ENCODE peak calls at places on chromosomes 4 and X, in eight cellular contexts. C is cardiac muscle cell; N is stimulated activated CD8-positive, alpha-beta memory T cell treated with anti-CD3 and anti-CD28 coated beads, Interleukin-2, amount 100 ng/mL, for 48 hours; M is occipital lobe; Q is hepatocyte; F is IMR-90; E is dermis blood vessel endothelial cell; J is HS-5. O is an unnamed sample.
A peak's percentile ranks its signal among the peaks of the same experiment; 100 is the strongest.

GRCh38 chrX:138638996-138639395 is 72.5 kb downstream of the FGF13 start:
- DNase-seq in F (no peak), E (no peak), Q (no peak), M (no peak), J (no peak), N (no peak), C (no peak), O (no peak)

GRCh38 chr4:7431696-7432530 is 2.8 kb downstream of the PSAPL1 start:
- DNase-seq in N (no peak), E (no peak), Q (peak; percentile 66), J (no peak), F (no peak), C (no peak), M (no peak), O (no peak)

GRCh38 chrX:134338527-134338926 is 101.5 kb downstream of the CCDC160 start:
- DNase-seq in E (no peak), F (no peak), Q (no peak), M (no peak), C (no peak), N (no peak), J (no peak), O (no peak)

GRCh38 chr4:154368060-154368459 is 123.5 kb downstream of the DCHS2 start:
- DNase-seq in F (no peak), N (no peak), Q (no peak), E (no peak), J (no peak), M (no peak), C (no peak), O (no peak)

GRCh38 chr4:11223261-11223660 is 205.4 kb downstream of the HS3ST1 start:
- DNase-seq in M (no peak), E (no peak), F (no peak), Q (no peak), N (no peak), C (no peak), J (no peak), O (no peak)

GRCh38 chr4:120096508-120097297 is 30.1 kb upstream of the MAD2L1 start:
- DNase-seq in M (no peak), Q (no peak), C (no peak), F (peak; percentile 5), N (no peak), E (no peak), J (no peak), O (no peak)

GRCh38 chr4:38872620-38873019 is 5.0 kb downstream of the FAM114A1 start:
- DNase-seq in F (peak; percentile 77), Q (peak; percentile 61), J (no peak), M (no peak), N (no peak), C (peak; percentile 34), E (no peak), O (peak; percentile 90)

GRCh38 chr4:22597471-22597870 is 81.6 kb upstream of the ADGRA3 start:
- DNase-seq in F (no peak), E (no peak), N (no peak), Q (no peak), M (no peak), C (no peak), J (no peak), O (no peak)

GRCh38 chr4:65623509-65623908 is 46.8 kb downstream of the EPHA5 start:
- DNase-seq in E (no peak), N (no peak), F (peak; percentile 67), Q (no peak), C (peak; percentile 26), M (no peak), J (peak; percentile 71), O (no peak)